ENCODE peak calls at places on chromosomes 7 and 10, in seven cellular contexts. Z is BJ; K is transverse colon; E is NCI-H1436; W is stimulated activated CD4-positive, alpha-beta T cell treated with anti-CD3 and anti-CD28 coated beads, Interleukin-15, amount 100 ng/mL, for 1 hour; J is Ammon's horn; M is ELR. D is an unnamed sample.

GRCh38 chr7:102450242-102450641 is 14.4 kb downstream of the ALKBH4 start:
- DNase-seq in Z (no peak), K (peak; percentile 48), E (no peak), W (peak; percentile 31), J (no peak), M (peak; percentile 26), D (no peak)

GRCh38 chr7:158292948-158293347 is 294.7 kb downstream of the PTPRN2 start:
- DNase-seq in Z (no peak), K (no peak), E (no peak), W (no peak), J (no peak), M (no peak), D (no peak)

GRCh38 chr10:122461729-122462532 is 578 bp downstream of the HTRA1 start:
- DNase-seq in Z (no peak), K (no peak), E (no peak), W (no peak), J (no peak), M (no peak), D (no peak)

GRCh38 chr10:58715056-58715455 is 202.4 kb downstream of the BICC1 start:
- DNase-seq in Z (no peak), K (no peak), E (no peak), W (no peak), J (no peak), M (no peak), D (no peak)

GRCh38 chr7:149719912-149720335 is 53.5 kb downstream of the ZNF467 start:
- DNase-seq in Z (no peak), K (no peak), E (no peak), W (no peak), J (no peak), M (peak; percentile 20), D (no peak)

GRCh38 chr7:946256-946996 is 8.1 kb downstream of the ADAP1 start:
- DNase-seq in Z (no peak), K (peak; percentile 81), E (no peak), W (no peak), J (no peak), M (no peak), D (no peak)

GRCh38 chr10:32971536-32972091 is 13.6 kb upstream of the ITGB1 start:
- DNase-seq in Z (no peak), K (peak; percentile 42), E (peak; percentile 48), W (no peak), J (no peak), M (no peak), D (no peak)

GRCh38 chr10:106175760-106176377 is 988.6 kb downstream of the SORCS1 start:
- DNase-seq in Z (no peak), K (no peak), E (no peak), W (no peak), J (peak; percentile 35), M (peak; percentile 25), D (no peak)

GRCh38 chr10:131959841-131960240 is 21.9 kb downstream of the BNIP3 start:
- DNase-seq in Z (no peak), K (no peak), E (no peak), W (no peak), J (no peak), M (no peak), D (no peak)

GRCh38 chr7:158078161-158078910 is 509.3 kb downstream of the PTPRN2 start:
- DNase-seq in Z (no peak), K (no peak), E (peak; percentile 84), W (no peak), J (no peak), M (no peak), D (no peak)

GRCh38 chr7:155247479-155248365 is 50.0 kb upstream of the INSIG1 start:
- DNase-seq in Z (no peak), K (no peak), E (no peak), W (no peak), J (no peak), M (peak; percentile 32), D (no peak)

GRCh38 chr7:42235734-42236133 is 1.3 kb downstream of the GLI3 start:
- DNase-seq in Z (no peak), K (peak; percentile 9), E (no peak), W (no peak), J (no peak), M (peak; percentile 45), D (no peak)

GRCh38 chr7:5519515-5519928 is 95.9 kb upstream of the TNRC18 start:
- DNase-seq in Z (no peak), K (no peak), E (no peak), W (no peak), J (no peak), M (no peak), D (no peak)

GRCh38 chr10:116674901-116675423 is 54.2 kb downstream of the PNLIPRP2 start:
- DNase-seq in Z (no peak), K (no peak), E (no peak), W (no peak), J (no peak), M (no peak), D (no peak)

GRCh38 chr7:42445691-42446090 is 208.7 kb upstream of the GLI3 start:
- DNase-seq in Z (no peak), K (no peak), E (no peak), W (no peak), J (no peak), M (peak; percentile 15), D (no peak)

GRCh38 chr10:82628373-82628772 is 753.4 kb downstream of the NRG3 start:
- DNase-seq in Z (no peak), K (no peak), E (no peak), W (no peak), J (no peak), M (no peak), D (no peak)

GRCh38 chr10:65394898-65395297 is 1530.9 kb upstream of the LRRTM3 start:
- DNase-seq in Z (no peak), K (no peak), E (no peak), W (no peak), J (peak; percentile 2), M (peak; percentile 0), D (no peak)

GRCh38 chr10:116112232-116113231 is 160.5 kb downstream of the GFRA1 start:
- DNase-seq in Z (no peak), K (no peak), E (no peak), W (no peak), J (no peak), M (peak; percentile 11), D (peak; percentile 32)

GRCh38 chr10:11337516-11337915 is 273.9 kb downstream of the USP6NL start:
- DNase-seq in Z (no peak), K (no peak), E (no peak), W (no peak), J (peak; percentile 57), M (no peak), D (no peak)

GRCh38 chr7:70660154-70660818 is 471.7 kb upstream of the GALNT17 start:
- DNase-seq in Z (no peak), K (peak; percentile 29), E (no peak), W (no peak), J (no peak), M (no peak), D (no peak)

GRCh38 chr7:101699884-101700283 is 70.8 kb upstream of the MYL10 start:
- DNase-seq in Z (no peak), K (no peak), E (no peak), W (no peak), J (no peak), M (no peak), D (no peak)

GRCh38 chr7:71521506-71521905 is 389.6 kb downstream of the GALNT17 start:
- DNase-seq in Z (no peak), K (no peak), E (no peak), W (no peak), J (peak; percentile 61), M (no peak), D (no peak)

GRCh38 chr7:88546808-88547207 is 212.7 kb upstream of the ZNF804B start:
- DNase-seq in Z (no peak), K (no peak), E (no peak), W (no peak), J (peak; percentile 38), M (peak; percentile 2), D (no peak)

GRCh38 chr10:66928000-66928770 is 2.3 kb downstream of the LRRTM3 start:
- DNase-seq in Z (no peak), K (no peak), E (no peak), W (no peak), J (peak; percentile 78), M (peak; percentile 38), D (no peak)

GRCh38 chr7:138613630-138614029 is 87.5 kb downstream of the SVOPL start:
- DNase-seq in Z (no peak), K (no peak), E (no peak), W (no peak), J (no peak), M (no peak), D (no peak)

GRCh38 chr7:64625114-64626082 is 40.5 kb upstream of the ZNF107 start:
- DNase-seq in Z (no peak), K (no peak), E (no peak), W (no peak), J (no peak), M (peak; percentile 16), D (no peak)

GRCh38 chr10:131909014-131909808 is 8.4 kb downstream of the PPP2R2D start:
- DNase-seq in Z (no peak), K (no peak), E (no peak), W (no peak), J (no peak), M (no peak), D (no peak)

GRCh38 chr10:126171555-126171954 is 216.7 kb downstream of the ADAM12 start:
- DNase-seq in Z (peak; percentile 93), K (no peak), E (no peak), W (no peak), J (no peak), M (peak; percentile 67), D (no peak)

GRCh38 chr7:68362745-68363518 is 1235.3 kb upstream of the AUTS2 start:
- DNase-seq in Z (no peak), K (no peak), E (no peak), W (no peak), J (no peak), M (no peak), D (no peak)

GRCh38 chr7:140159487-140159886 is 17.3 kb downstream of the KDM7A start:
- DNase-seq in Z (no peak), K (no peak), E (no peak), W (no peak), J (no peak), M (peak; percentile 60), D (no peak)

GRCh38 chr10:47330366-47330765 is 8.1 kb downstream of the GDF2 start:
- DNase-seq in Z (no peak), K (no peak), E (no peak), W (no peak), J (no peak), M (no peak), D (no peak)

GRCh38 chr7:11327633-11328032 is 354.0 kb downstream of the PHF14 start:
- DNase-seq in Z (no peak), K (no peak), E (no peak), W (no peak), J (no peak), M (no peak), D (no peak)

GRCh38 chr7:11458736-11459483 is 373.1 kb downstream of the THSD7A start:
- DNase-seq in Z (peak; percentile 16), K (no peak), E (no peak), W (no peak), J (no peak), M (peak; percentile 83), D (no peak)

GRCh38 chr10:103451091-103451801 is 924 bp downstream of the CALHM2 start:
- DNase-seq in Z (no peak), K (peak; percentile 52), E (no peak), W (peak; percentile 25), J (peak; percentile 42), M (peak; percentile 77), D (peak; percentile 82)

GRCh38 chr10:130230611-130231010 is 94.4 kb downstream of the GLRX3 start:
- DNase-seq in Z (no peak), K (no peak), E (no peak), W (no peak), J (no peak), M (no peak), D (peak; percentile 18)

GRCh38 chr7:129431911-129432643 is 2.2 kb upstream of the STRIP2 start:
- DNase-seq in Z (no peak), K (no peak), E (no peak), W (no peak), J (no peak), M (no peak), D (no peak)

GRCh38 chr10:100103581-100103980 is 21.9 kb upstream of the CPN1 start:
- DNase-seq in Z (no peak), K (no peak), E (no peak), W (no peak), J (no peak), M (no peak), D (no peak)

GRCh38 chr7:100632951-100633717 is 8.2 kb downstream of the TFR2 start:
- DNase-seq in Z (no peak), K (peak; percentile 72), E (peak; percentile 64), W (no peak), J (no peak), M (no peak), D (no peak)